ENCODE peak calls at places on chromosomes 4 and X, in six cellular contexts. One of them, this sample, is unnamed.
A peak's percentile ranks its signal among the peaks of the same experiment; 100 is the strongest.

GRCh38 chr4:84324850-84325249 is 174.2 kb downstream of the NKX6-1 start:
- DNase-seq in mesenchymal stem cell: no peak
- DNase-seq in H1: no peak
- DNase-seq in trophoblast cell: no peak
- DNase-seq in IMR-90: no peak
- DNase-seq in neuronal stem cell: no peak
- DNase-seq in this sample: no peak

GRCh38 chr4:124686279-124686678 is 26.3 kb downstream of the ANKRD50 start:
- DNase-seq in IMR-90: no peak
- DNase-seq in trophoblast cell: peak; percentile 75
- DNase-seq in mesenchymal stem cell: no peak
- DNase-seq in H1: peak; percentile 41
- DNase-seq in neuronal stem cell: peak; percentile 20
- DNase-seq in this sample: peak; percentile 71

GRCh38 chr4:139266583-139267257 is 13.3 kb downstream of the MGARP start:
- DNase-seq in IMR-90: peak; percentile 86
- DNase-seq in trophoblast cell: peak; percentile 76
- DNase-seq in H1: no peak
- DNase-seq in neuronal stem cell: no peak
- DNase-seq in mesenchymal stem cell: peak; percentile 84
- DNase-seq in this sample: peak; percentile 46

GRCh38 chr4:159240690-159241089 is 137.8 kb downstream of the RAPGEF2 start:
- DNase-seq in neuronal stem cell: no peak
- DNase-seq in mesenchymal stem cell: peak; percentile 77
- DNase-seq in trophoblast cell: peak; percentile 46
- DNase-seq in H1: no peak
- DNase-seq in IMR-90: peak; percentile 60
- DNase-seq in this sample: no peak

GRCh38 chrX:23822397-23822796 is 39.4 kb downstream of the SAT1 start:
- DNase-seq in H1: no peak
- DNase-seq in IMR-90: peak; percentile 57
- DNase-seq in mesenchymal stem cell: peak; percentile 41
- DNase-seq in neuronal stem cell: no peak
- DNase-seq in trophoblast cell: no peak
- DNase-seq in this sample: no peak

GRCh38 chrX:103248553-103248952 is 6.4 kb downstream of the TCEAL8 start:
- DNase-seq in H1: no peak
- DNase-seq in mesenchymal stem cell: peak; percentile 15
- DNase-seq in IMR-90: peak; percentile 10
- DNase-seq in neuronal stem cell: no peak
- DNase-seq in trophoblast cell: peak; percentile 51
- DNase-seq in this sample: no peak

GRCh38 chr4:44071959-44072955 is 376.4 kb downstream of the KCTD8 start:
- DNase-seq in IMR-90: no peak
- DNase-seq in trophoblast cell: no peak
- DNase-seq in neuronal stem cell: no peak
- DNase-seq in H1: no peak
- DNase-seq in mesenchymal stem cell: no peak
- DNase-seq in this sample: no peak

GRCh38 chr4:86387013-86387412 is 27.2 kb upstream of the MAPK10 start:
- DNase-seq in IMR-90: no peak
- DNase-seq in trophoblast cell: no peak
- DNase-seq in neuronal stem cell: no peak
- DNase-seq in H1: no peak
- DNase-seq in mesenchymal stem cell: no peak
- DNase-seq in this sample: no peak

GRCh38 chrX:29470029-29470428 is 745.3 kb upstream of the MAGEB2 start:
- DNase-seq in neuronal stem cell: no peak
- DNase-seq in H1: no peak
- DNase-seq in trophoblast cell: no peak
- DNase-seq in mesenchymal stem cell: peak; percentile 38
- DNase-seq in IMR-90: peak; percentile 76
- DNase-seq in this sample: no peak

GRCh38 chr4:107299646-107300045 is 263.5 kb upstream of the DKK2 start:
- DNase-seq in mesenchymal stem cell: no peak
- DNase-seq in neuronal stem cell: no peak
- DNase-seq in trophoblast cell: no peak
- DNase-seq in H1: no peak
- DNase-seq in IMR-90: peak; percentile 47
- DNase-seq in this sample: no peak

GRCh38 chrX:17590892-17591740 is 146.2 kb upstream of the SCML1 start:
- DNase-seq in IMR-90: peak; percentile 80
- DNase-seq in trophoblast cell: peak; percentile 64
- DNase-seq in neuronal stem cell: peak; percentile 15
- DNase-seq in mesenchymal stem cell: peak; percentile 38
- DNase-seq in H1: peak; percentile 36
- DNase-seq in this sample: peak; percentile 64

GRCh38 chrX:102517331-102517730 is 792 bp upstream of the TMSB15A start:
- DNase-seq in H1: no peak
- DNase-seq in trophoblast cell: peak; percentile 12
- DNase-seq in mesenchymal stem cell: peak; percentile 1
- DNase-seq in neuronal stem cell: no peak
- DNase-seq in IMR-90: peak; percentile 17
- DNase-seq in this sample: no peak

GRCh38 chr4:184370711-184371389 is 103.5 kb downstream of the IRF2 start:
- DNase-seq in mesenchymal stem cell: no peak
- DNase-seq in IMR-90: peak; percentile 29
- DNase-seq in neuronal stem cell: no peak
- DNase-seq in trophoblast cell: no peak
- DNase-seq in H1: no peak
- DNase-seq in this sample: no peak

GRCh38 chr4:158802914-158803313 is 34.1 kb downstream of the FNIP2 start:
- DNase-seq in H1: no peak
- DNase-seq in mesenchymal stem cell: no peak
- DNase-seq in neuronal stem cell: no peak
- DNase-seq in IMR-90: no peak
- DNase-seq in trophoblast cell: no peak
- DNase-seq in this sample: no peak

GRCh38 chrX:40105791-40106676 is 8.3 kb upstream of the BCOR start:
- DNase-seq in H1: no peak
- DNase-seq in neuronal stem cell: no peak
- DNase-seq in trophoblast cell: peak; percentile 53
- DNase-seq in IMR-90: no peak
- DNase-seq in mesenchymal stem cell: peak; percentile 71
- DNase-seq in this sample: peak; percentile 87

GRCh38 chr4:71634364-71634763 is 149.5 kb downstream of the GC start:
- DNase-seq in H1: no peak
- DNase-seq in trophoblast cell: no peak
- DNase-seq in mesenchymal stem cell: no peak
- DNase-seq in neuronal stem cell: no peak
- DNase-seq in IMR-90: no peak
- DNase-seq in this sample: no peak

GRCh38 chrX:68827256-68827655 is 1.6 kb upstream of the EFNB1 start:
- DNase-seq in mesenchymal stem cell: no peak
- DNase-seq in trophoblast cell: no peak
- DNase-seq in neuronal stem cell: no peak
- DNase-seq in IMR-90: no peak
- DNase-seq in H1: no peak
- DNase-seq in this sample: peak; percentile 1

GRCh38 chr4:55118397-55118796 is 7.0 kb downstream of the KDR start:
- DNase-seq in trophoblast cell: no peak
- DNase-seq in mesenchymal stem cell: no peak
- DNase-seq in IMR-90: no peak
- DNase-seq in H1: no peak
- DNase-seq in neuronal stem cell: no peak
- DNase-seq in this sample: no peak

GRCh38 chrX:47351706-47352105 is 18.7 kb upstream of the ZNF157 start:
- DNase-seq in trophoblast cell: peak; percentile 10
- DNase-seq in H1: no peak
- DNase-seq in IMR-90: peak; percentile 60
- DNase-seq in neuronal stem cell: no peak
- DNase-seq in mesenchymal stem cell: peak; percentile 6
- DNase-seq in this sample: no peak

GRCh38 chr4:181684310-181684709 is 558.9 kb upstream of the TENM3 start:
- DNase-seq in neuronal stem cell: no peak
- DNase-seq in H1: no peak
- DNase-seq in trophoblast cell: peak; percentile 14
- DNase-seq in IMR-90: peak; percentile 87
- DNase-seq in mesenchymal stem cell: no peak
- DNase-seq in this sample: no peak

GRCh38 chrX:152886716-152887115 is 11.2 kb upstream of the ZNF185 start:
- DNase-seq in trophoblast cell: no peak
- DNase-seq in H1: no peak
- DNase-seq in IMR-90: no peak
- DNase-seq in mesenchymal stem cell: no peak
- DNase-seq in neuronal stem cell: no peak
- DNase-seq in this sample: no peak

GRCh38 chrX:49844622-49845021 is 15.5 kb downstream of the PAGE4 start:
- DNase-seq in mesenchymal stem cell: no peak
- DNase-seq in IMR-90: no peak
- DNase-seq in neuronal stem cell: no peak
- DNase-seq in H1: no peak
- DNase-seq in trophoblast cell: no peak
- DNase-seq in this sample: no peak

GRCh38 chr4:119124314-119124713 is 11.3 kb upstream of the MYOZ2 start:
- DNase-seq in H1: no peak
- DNase-seq in mesenchymal stem cell: peak; percentile 47
- DNase-seq in neuronal stem cell: no peak
- DNase-seq in trophoblast cell: no peak
- DNase-seq in IMR-90: no peak
- DNase-seq in this sample: no peak

GRCh38 chrX:42398967-42399631 is 378.9 kb downstream of the PPP1R2C start:
- DNase-seq in IMR-90: no peak
- DNase-seq in trophoblast cell: no peak
- DNase-seq in mesenchymal stem cell: peak; percentile 2
- DNase-seq in neuronal stem cell: no peak
- DNase-seq in H1: no peak
- DNase-seq in this sample: no peak

GRCh38 chr4:105596676-105597075 is 44.3 kb downstream of the ARHGEF38 start:
- DNase-seq in mesenchymal stem cell: no peak
- DNase-seq in trophoblast cell: no peak
- DNase-seq in H1: no peak
- DNase-seq in IMR-90: no peak
- DNase-seq in neuronal stem cell: no peak
- DNase-seq in this sample: peak; percentile 40

GRCh38 chr4:127211377-127212268 is 421.1 kb upstream of the INTU start:
- DNase-seq in trophoblast cell: no peak
- DNase-seq in neuronal stem cell: no peak
- DNase-seq in IMR-90: no peak
- DNase-seq in H1: no peak
- DNase-seq in mesenchymal stem cell: peak; percentile 40
- DNase-seq in this sample: no peak

GRCh38 chr4:4721636-4722035 is 137.8 kb upstream of the MSX1 start:
- DNase-seq in IMR-90: no peak
- DNase-seq in trophoblast cell: no peak
- DNase-seq in H1: no peak
- DNase-seq in mesenchymal stem cell: no peak
- DNase-seq in neuronal stem cell: no peak
- DNase-seq in this sample: no peak

GRCh38 chrX:131747173-131747572 is 203.3 kb downstream of the OR13H1 start:
- DNase-seq in H1: no peak
- DNase-seq in mesenchymal stem cell: no peak
- DNase-seq in IMR-90: peak; percentile 90
- DNase-seq in trophoblast cell: peak; percentile 96
- DNase-seq in neuronal stem cell: no peak
- DNase-seq in this sample: no peak

GRCh38 chrX:63754141-63754859 is 30.7 kb downstream of the ARHGEF9 start:
- DNase-seq in trophoblast cell: peak; percentile 43
- DNase-seq in IMR-90: peak; percentile 15
- DNase-seq in neuronal stem cell: no peak
- DNase-seq in mesenchymal stem cell: peak; percentile 63
- DNase-seq in H1: no peak
- DNase-seq in this sample: peak; percentile 22

GRCh38 chrX:150143721-150144440 is 205.6 kb upstream of the EOLA2 start:
- DNase-seq in IMR-90: no peak
- DNase-seq in mesenchymal stem cell: no peak
- DNase-seq in trophoblast cell: no peak
- DNase-seq in neuronal stem cell: no peak
- DNase-seq in H1: no peak
- DNase-seq in this sample: no peak

GRCh38 chrX:20265726-20266681 is 705 bp downstream of the RPS6KA3 start:
- DNase-seq in mesenchymal stem cell: peak; percentile 22
- DNase-seq in H1: no peak
- DNase-seq in neuronal stem cell: no peak
- DNase-seq in trophoblast cell: peak; percentile 35
- DNase-seq in IMR-90: peak; percentile 12
- DNase-seq in this sample: peak; percentile 26

DNA sequence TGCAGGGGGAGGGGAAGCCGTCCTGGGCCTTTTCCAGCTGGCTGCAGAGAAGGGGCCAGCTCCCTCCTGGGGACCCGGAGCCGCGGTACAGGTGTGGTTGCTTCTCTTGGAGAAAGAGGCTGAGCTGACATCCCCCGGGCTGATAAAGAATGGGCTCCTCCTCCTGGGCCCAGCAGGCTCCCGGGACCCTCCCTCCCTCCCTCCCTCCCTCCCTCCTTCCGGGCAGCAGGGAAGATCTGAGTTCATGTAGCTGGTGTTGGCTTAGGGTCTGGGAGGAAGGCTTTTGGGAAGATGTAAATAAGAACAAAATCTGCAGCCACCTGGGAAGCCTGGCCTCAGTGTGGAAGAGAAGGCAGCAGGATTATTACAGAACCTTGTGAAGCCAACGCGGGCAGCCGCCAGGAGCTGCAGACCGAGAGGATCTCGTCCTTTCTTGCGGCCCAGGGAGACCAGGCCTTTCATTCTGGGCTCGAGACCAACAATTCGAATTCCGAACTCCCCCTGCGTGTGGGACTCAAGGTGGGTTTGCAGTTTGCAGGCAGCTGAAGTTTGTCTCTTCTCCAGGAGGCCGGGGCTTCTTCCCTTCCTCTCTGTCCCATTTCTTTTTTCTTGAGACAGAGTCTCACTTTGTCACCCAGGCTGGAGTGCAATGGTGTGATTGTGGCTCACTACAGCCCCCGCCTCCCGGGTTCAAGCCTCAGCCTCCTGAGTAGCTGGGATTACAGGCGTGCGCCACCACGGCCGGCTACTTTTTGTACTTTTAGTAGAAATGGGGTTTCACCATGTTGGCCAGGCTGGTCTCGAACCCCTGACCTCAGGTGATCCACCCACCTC is at the start of gene PLCXD1:
- DNase-seq in H1: peak; percentile 75
- DNase-seq in mesenchymal stem cell: peak; percentile 71
- DNase-seq in IMR-90: peak; percentile 36
- DNase-seq in neuronal stem cell: peak; percentile 73
- DNase-seq in trophoblast cell: peak; percentile 35
- DNase-seq in this sample: peak; percentile 97
- H2AK5ac ChIP-seq in H1: peak within 1 kb of the TSS; percentile 2
- H2AK5ac ChIP-seq in mesenchymal stem cell: no peak within 1 kb of the TSS
- H2AK5ac ChIP-seq in IMR-90: no peak within 1 kb of the TSS
- H2AK5ac ChIP-seq in neuronal stem cell: peak within 1 kb of the TSS; percentile 92
- H2AK5ac ChIP-seq in trophoblast cell: no peak within 1 kb of the TSS
- H2AK5ac ChIP-seq in this sample: no peak within 1 kb of the TSS

GRCh38 chr4:1684756-1685603 is 867 bp upstream of the FAM53A start:
- DNase-seq in trophoblast cell: no peak
- DNase-seq in mesenchymal stem cell: no peak
- DNase-seq in H1: no peak
- DNase-seq in IMR-90: no peak
- DNase-seq in neuronal stem cell: no peak
- DNase-seq in this sample: no peak
- H2AFZ ChIP-seq in trophoblast cell: peak overlapping the region; percentile 48
- H2AFZ ChIP-seq in mesenchymal stem cell: peak overlapping the region; percentile 43
- H2AFZ ChIP-seq in H1: peak overlapping the region; percentile 84
- H2AFZ ChIP-seq in IMR-90: peak overlapping the region; percentile 95
- H2AFZ ChIP-seq in neuronal stem cell: peak overlapping the region; percentile 59
- H2AFZ ChIP-seq in this sample: no peak overlapping the region

GRCh38 chrX:153971632-153972367 is at the start of gene HCFC1:
- DNase-seq in IMR-90: peak; percentile 84
- DNase-seq in H1: no peak
- DNase-seq in trophoblast cell: peak; percentile 97
- DNase-seq in mesenchymal stem cell: peak; percentile 89
- DNase-seq in neuronal stem cell: peak; percentile 88
- DNase-seq in this sample: peak; percentile 86
- H2AK5ac ChIP-seq in IMR-90: peak within 1 kb of the TSS; percentile 100
- H2AK5ac ChIP-seq in H1: peak within 1 kb of the TSS; percentile 90
- H2AK5ac ChIP-seq in trophoblast cell: peak within 1 kb of the TSS; percentile 99
- H2AK5ac ChIP-seq in mesenchymal stem cell: peak within 1 kb of the TSS; percentile 78
- H2AK5ac ChIP-seq in neuronal stem cell: peak within 1 kb of the TSS; percentile 94
- H2AK5ac ChIP-seq in this sample: no peak within 1 kb of the TSS

GRCh38 chr4:151031831-151032605 is 16.9 kb upstream of the LRBA start:
- DNase-seq in IMR-90: peak; percentile 71
- DNase-seq in mesenchymal stem cell: peak; percentile 32
- DNase-seq in H1: no peak
- DNase-seq in neuronal stem cell: no peak
- DNase-seq in trophoblast cell: peak; percentile 75
- DNase-seq in this sample: no peak
- H2AFZ ChIP-seq in IMR-90: peak overlapping the region; percentile 61
- H2AFZ ChIP-seq in mesenchymal stem cell: no peak overlapping the region
- H2AFZ ChIP-seq in H1: peak overlapping the region; percentile 1
- H2AFZ ChIP-seq in neuronal stem cell: no peak overlapping the region
- H2AFZ ChIP-seq in trophoblast cell: no peak overlapping the region
- H2AFZ ChIP-seq in this sample: no peak overlapping the region